ENCODE peak calls at places on chromosomes 1 and 21, in six cellular contexts. W is mammary epithelial cell; K is PC-9; R is right lobe of liver; V is CD8-positive, alpha-beta memory T cell; S is NT2/D1. N is an unnamed sample.

GRCh38 chr1:40745180-40745579 is 38.4 kb upstream of the KCNQ4 start:
- DNase-seq in S (no peak), V (no peak), K (no peak), R (no peak), W (no peak), N (no peak)

GRCh38 chr21:23887709-23888303 is 1719.5 kb downstream of the MRPL39 start:
- DNase-seq in V (peak; percentile 61), K (no peak), R (no peak), W (no peak), S (no peak), N (no peak)

GRCh38 chr1:28064064-28064463 is 24.3 kb downstream of the EYA3 start:
- DNase-seq in R (no peak), W (peak; percentile 47), S (no peak), K (no peak), V (no peak), N (no peak)

GRCh38 chr1:26274801-26275425 is 5.0 kb upstream of the SH3BGRL3 start:
- DNase-seq in S (no peak), K (no peak), R (no peak), V (no peak), W (peak; percentile 73), N (no peak)

GRCh38 chr1:77303387-77303786 is 21.6 kb downstream of the AK5 start:
- DNase-seq in R (no peak), S (no peak), V (no peak), W (no peak), K (no peak), N (no peak)

GRCh38 chr1:112806090-112806642 is 91.0 kb upstream of the PPM1J start:
- DNase-seq in S (no peak), W (no peak), K (no peak), R (no peak), V (no peak), N (no peak)

GRCh38 chr1:156623946-156624813 is 5.0 kb downstream of the HAPLN2 start:
- DNase-seq in R (no peak), S (peak; percentile 81), V (no peak), W (peak; percentile 45), K (no peak), N (peak; percentile 90)

GRCh38 chr1:59697138-59697811 is 117.5 kb upstream of the HOOK1 start:
- DNase-seq in W (no peak), S (no peak), V (peak; percentile 35), K (no peak), R (no peak), N (no peak)

GRCh38 chr1:109969430-109969829 is 15.1 kb upstream of the AHCYL1 start:
- DNase-seq in S (no peak), R (no peak), V (no peak), K (no peak), W (peak; percentile 63), N (no peak)

GRCh38 chr1:43764581-43764980 is 57.2 kb downstream of the ST3GAL3 start:
- DNase-seq in K (no peak), W (no peak), V (no peak), R (no peak), S (no peak), N (peak; percentile 28)

GRCh38 chr1:180440335-180440734 is 62.0 kb downstream of the ACBD6 start:
- DNase-seq in W (no peak), S (no peak), V (no peak), R (no peak), K (no peak), N (no peak)

GRCh38 chr1:74334147-74334546 is 99.0 kb downstream of the TNNI3K start:
- DNase-seq in K (no peak), V (no peak), W (no peak), R (no peak), S (no peak), N (no peak)

GRCh38 chr1:2212542-2213491 is 15.3 kb upstream of the SKI start:
- DNase-seq in R (peak; percentile 73), W (peak; percentile 77), V (peak; percentile 70), K (peak; percentile 84), S (peak; percentile 84), N (peak; percentile 98)

GRCh38 chr1:232226197-232226681 is 403.7 kb downstream of the SIPA1L2 start:
- DNase-seq in W (peak; percentile 73), S (peak; percentile 95), K (peak; percentile 60), V (no peak), R (no peak), N (peak; percentile 80)

GRCh38 chr1:20080441-20081330 is 10.7 kb downstream of the PLA2G5 start:
- DNase-seq in V (no peak), W (no peak), S (no peak), K (no peak), R (no peak), N (no peak)

GRCh38 chr1:64019818-64020217 is 183.6 kb upstream of the UBE2U start:
- DNase-seq in R (no peak), V (no peak), S (no peak), K (no peak), W (peak; percentile 38), N (peak; percentile 41)

GRCh38 chr1:3918966-3919611 is 19.0 kb upstream of the C1orf174 start:
- DNase-seq in K (no peak), S (no peak), R (no peak), V (no peak), W (no peak), N (no peak)

GRCh38 chr21:36542312-36543101 is 62.6 kb upstream of the CLDN14 start:
- DNase-seq in W (no peak), R (no peak), K (no peak), S (no peak), V (no peak), N (peak; percentile 85)

GRCh38 chr1:56255516-56256181 is 323.7 kb downstream of the PLPP3 start:
- DNase-seq in R (no peak), K (no peak), W (no peak), V (no peak), S (no peak), N (no peak)

GRCh38 chr21:33395866-33396265 is 7.3 kb upstream of the IFNGR2 start:
- DNase-seq in W (peak; percentile 32), S (no peak), R (no peak), V (no peak), K (no peak), N (no peak)

GRCh38 chr21:29372063-29372802 is 73.5 kb downstream of the BACH1 start:
- DNase-seq in R (peak; percentile 58), W (peak; percentile 52), S (peak; percentile 89), K (peak; percentile 51), V (peak; percentile 63), N (peak; percentile 92)

GRCh38 chr1:116725798-116726197 is 28.4 kb upstream of the CD2 start:
- DNase-seq in V (no peak), K (no peak), R (no peak), S (no peak), W (no peak), N (no peak)

GRCh38 chr1:36247538-36247937 is 23.3 kb downstream of the THRAP3 start:
- DNase-seq in R (no peak), W (no peak), S (no peak), V (no peak), K (no peak), N (no peak)

GRCh38 chr1:36256558-36257374 is 32.5 kb downstream of the THRAP3 start:
- DNase-seq in K (no peak), V (no peak), R (no peak), S (no peak), W (no peak), N (no peak)

GRCh38 chr1:36253463-36253862 is 29.2 kb downstream of the THRAP3 start:
- DNase-seq in R (no peak), V (no peak), W (no peak), K (no peak), S (no peak), N (no peak)

GRCh38 chr1:36248250-36248894 is 24.1 kb downstream of the THRAP3 start:
- DNase-seq in V (no peak), K (peak; percentile 88), S (no peak), W (peak; percentile 85), R (peak; percentile 78), N (no peak)

DNA sequence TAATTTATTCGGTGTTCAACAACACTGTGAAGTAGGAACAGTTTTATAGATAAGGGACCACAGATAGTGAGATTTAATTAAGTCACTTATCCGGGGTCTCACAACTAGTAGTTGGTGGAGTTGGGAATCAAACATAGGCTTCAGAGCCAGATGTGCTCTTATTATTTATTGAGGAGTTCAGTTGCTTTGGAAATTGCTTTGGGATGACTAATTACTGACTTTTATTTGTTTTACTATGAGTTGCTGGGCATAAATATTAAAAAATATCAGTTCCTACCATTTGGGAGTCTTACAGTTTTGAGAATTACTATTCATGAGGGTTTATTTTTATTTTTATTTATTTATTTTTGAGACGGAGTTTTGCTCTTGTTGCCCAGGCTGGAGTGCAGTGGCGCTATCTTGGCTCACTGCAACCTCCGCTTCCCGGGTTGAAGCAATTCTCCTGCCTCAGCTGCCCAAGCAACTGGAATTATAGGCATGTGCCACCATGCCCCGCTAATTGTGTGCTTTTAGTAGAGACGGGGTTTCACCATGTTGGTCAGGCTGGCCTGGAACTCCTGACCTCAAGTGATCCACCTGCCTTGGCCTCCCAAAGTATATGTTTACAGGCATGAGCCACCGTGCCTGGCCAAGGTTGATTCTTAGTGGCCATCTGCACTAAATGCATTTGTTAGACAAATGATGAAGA is 27.7 kb downstream of the THRAP3 start:
- DNase-seq in K (no peak), V (no peak), W (no peak), S (no peak), R (peak; percentile 80), N (no peak)
- H3K36me3 ChIP-seq in K (peaks cover 18% of the 10 kb centered on the region), V (no peaks in the 10 kb centered on the region), W (peaks cover 7% of the 10 kb centered on the region), S (peaks cover 31% of the 10 kb centered on the region), R (no peaks in the 10 kb centered on the region), N (no peaks in the 10 kb centered on the region)

GRCh38 chr1:206551296-206551984 is 44.1 kb downstream of the RASSF5 start:
- DNase-seq in S (no peak), W (no peak), V (no peak), R (no peak), K (no peak), N (no peak)
- H3K36me3 ChIP-seq in S (no peaks in the 10 kb centered on the region), W (no peaks in the 10 kb centered on the region), V (no peaks in the 10 kb centered on the region), R (no peaks in the 10 kb centered on the region), K (no peaks in the 10 kb centered on the region), N (no peaks in the 10 kb centered on the region)

DNA sequence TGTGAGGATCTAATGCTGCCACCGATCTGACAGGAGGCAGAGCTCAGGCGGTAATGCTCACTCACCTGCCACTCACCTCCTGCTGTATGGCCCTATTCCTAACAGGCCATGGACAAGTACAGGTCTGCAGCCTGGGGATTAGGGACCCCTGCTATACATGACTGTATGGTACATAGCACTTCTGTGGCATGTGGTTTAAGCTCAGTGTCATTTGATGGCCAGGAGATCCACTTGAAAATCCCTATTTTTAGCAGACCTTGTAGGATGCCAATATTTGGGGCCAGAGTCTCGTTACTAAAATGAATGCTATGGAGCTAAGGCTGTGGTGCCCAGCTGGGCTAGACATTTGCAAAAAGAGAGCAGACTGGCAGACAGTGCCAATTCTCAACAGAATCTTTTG is 1.7 kb upstream of the ANGPTL7 start:
- DNase-seq in V (no peak), S (no peak), R (no peak), K (no peak), W (no peak), N (no peak)
- H3K36me3 ChIP-seq in V (peaks cover 5% of the 10 kb centered on the region), S (peaks cover 70% of the 10 kb centered on the region), R (no peaks in the 10 kb centered on the region), K (no peaks in the 10 kb centered on the region), W (peaks cover 10% of the 10 kb centered on the region), N (peaks cover 7% of the 10 kb centered on the region)

GRCh38 chr1:35598895-35599294 is 25.8 kb downstream of the TFAP2E start:
- DNase-seq in R (no peak), S (no peak), V (no peak), W (no peak), K (no peak), N (no peak)

GRCh38 chr1:35603468-35603867 is 30.4 kb downstream of the TFAP2E start:
- DNase-seq in R (no peak), K (no peak), S (no peak), V (no peak), W (no peak), N (no peak)

GRCh38 chr1:35599411-35599810 is 26.3 kb downstream of the TFAP2E start:
- DNase-seq in K (no peak), S (no peak), W (no peak), V (no peak), R (no peak), N (no peak)

GRCh38 chr1:35597870-35598269 is 24.8 kb downstream of the TFAP2E start:
- DNase-seq in V (no peak), R (no peak), W (no peak), K (no peak), S (no peak), N (no peak)

GRCh38 chr1:35600593-35600992 is 27.5 kb downstream of the TFAP2E start:
- DNase-seq in R (no peak), K (no peak), S (no peak), W (no peak), V (no peak), N (no peak)
- H3K36me3 ChIP-seq in R (peaks cover 4% of the 10 kb centered on the region), K (peaks cover 23% of the 10 kb centered on the region), S (peaks cover 78% of the 10 kb centered on the region), W (peaks cover 15% of the 10 kb centered on the region), V (peaks cover 34% of the 10 kb centered on the region), N (peaks cover 23% of the 10 kb centered on the region)

N was measured in GM23338.